ENCODE peak calls at places on chromosomes 2 and 18, in four cellular contexts. One of them, this sample, is unnamed.

GRCh38 chr2:115650827-115651226 is 1208.4 kb downstream of the DPP10 start:
- DNase-seq in tibial nerve: no peak
- DNase-seq in stomach: no peak
- DNase-seq in sigmoid colon: no peak
- DNase-seq in this sample: no peak

GRCh38 chr2:241686322-241686648 is 330 bp downstream of the DTYMK start:
- DNase-seq in tibial nerve: no peak
- DNase-seq in stomach: no peak
- DNase-seq in sigmoid colon: no peak
- DNase-seq in this sample: no peak

GRCh38 chr18:58303363-58303762 is 259.3 kb downstream of the NEDD4L start:
- DNase-seq in tibial nerve: no peak
- DNase-seq in stomach: no peak
- DNase-seq in sigmoid colon: no peak
- DNase-seq in this sample: no peak

GRCh38 chr18:12442946-12443345 is 35.2 kb downstream of the PRELID3A start:
- DNase-seq in tibial nerve: no peak
- DNase-seq in stomach: no peak
- DNase-seq in sigmoid colon: no peak
- DNase-seq in this sample: no peak

GRCh38 chr18:23619388-23619873 is 33.1 kb upstream of the NPC1 start:
- DNase-seq in tibial nerve: no peak
- DNase-seq in stomach: peak; percentile 31
- DNase-seq in sigmoid colon: no peak
- DNase-seq in this sample: no peak

GRCh38 chr2:173496746-173497145 is 142.1 kb downstream of the CDCA7 start:
- DNase-seq in tibial nerve: no peak
- DNase-seq in stomach: no peak
- DNase-seq in sigmoid colon: no peak
- DNase-seq in this sample: no peak

GRCh38 chr2:20429528-20429927 is 17.3 kb upstream of the RHOB start:
- DNase-seq in tibial nerve: peak; percentile 15
- DNase-seq in stomach: peak; percentile 27
- DNase-seq in sigmoid colon: no peak
- DNase-seq in this sample: no peak

GRCh38 chr2:17791121-17791902 is 24.9 kb upstream of the MSGN1 start:
- DNase-seq in tibial nerve: no peak
- DNase-seq in stomach: no peak
- DNase-seq in sigmoid colon: no peak
- DNase-seq in this sample: no peak

GRCh38 chr2:171225302-171225980 is 64.7 kb upstream of the TLK1 start:
- DNase-seq in tibial nerve: no peak
- DNase-seq in stomach: no peak
- DNase-seq in sigmoid colon: no peak
- DNase-seq in this sample: no peak

GRCh38 chr2:26409785-26410184 is 8.1 kb downstream of the DRC1 start:
- DNase-seq in tibial nerve: no peak
- DNase-seq in stomach: no peak
- DNase-seq in sigmoid colon: no peak
- DNase-seq in this sample: no peak

GRCh38 chr2:199988176-199988575 is 32.8 kb downstream of the MAIP1 start:
- DNase-seq in tibial nerve: no peak
- DNase-seq in stomach: no peak
- DNase-seq in sigmoid colon: no peak
- DNase-seq in this sample: no peak

GRCh38 chr2:215367647-215368492 is 56.0 kb downstream of the ATIC start:
- DNase-seq in tibial nerve: no peak
- DNase-seq in stomach: no peak
- DNase-seq in sigmoid colon: no peak
- DNase-seq in this sample: no peak

GRCh38 chr18:43061318-43061717 is 54.2 kb downstream of the RIT2 start:
- DNase-seq in tibial nerve: no peak
- DNase-seq in stomach: no peak
- DNase-seq in sigmoid colon: no peak
- DNase-seq in this sample: no peak

GRCh38 chr2:205590759-205591158 is 91.5 kb upstream of the NRP2 start:
- DNase-seq in tibial nerve: no peak
- DNase-seq in stomach: no peak
- DNase-seq in sigmoid colon: no peak
- DNase-seq in this sample: no peak

GRCh38 chr2:206856474-206856873 is 82.8 kb upstream of the CPO start:
- DNase-seq in tibial nerve: no peak
- DNase-seq in stomach: no peak
- DNase-seq in sigmoid colon: no peak
- DNase-seq in this sample: no peak

GRCh38 chr18:69233465-69234054 is 167.1 kb upstream of the DOK6 start:
- DNase-seq in tibial nerve: no peak
- DNase-seq in stomach: no peak
- DNase-seq in sigmoid colon: no peak
- DNase-seq in this sample: no peak

GRCh38 chr2:54845514-54845913 is 122.1 kb downstream of the EML6 start:
- DNase-seq in tibial nerve: no peak
- DNase-seq in stomach: no peak
- DNase-seq in sigmoid colon: no peak
- DNase-seq in this sample: peak; percentile 5

GRCh38 chr2:239758325-239758877 is 266.7 kb downstream of the NDUFA10 start:
- DNase-seq in tibial nerve: no peak
- DNase-seq in stomach: no peak
- DNase-seq in sigmoid colon: no peak
- DNase-seq in this sample: no peak

GRCh38 chr2:66541646-66542045 is 106.7 kb downstream of the MEIS1 start:
- DNase-seq in tibial nerve: no peak
- DNase-seq in stomach: no peak
- DNase-seq in sigmoid colon: no peak
- DNase-seq in this sample: no peak

GRCh38 chr18:79855147-79855910 is 57.6 kb downstream of the KCNG2 start:
- DNase-seq in tibial nerve: no peak
- DNase-seq in stomach: no peak
- DNase-seq in sigmoid colon: no peak
- DNase-seq in this sample: peak; percentile 52

GRCh38 chr2:44902178-44902577 is 39.3 kb upstream of the SIX3 start:
- DNase-seq in tibial nerve: no peak
- DNase-seq in stomach: no peak
- DNase-seq in sigmoid colon: no peak
- DNase-seq in this sample: no peak

GRCh38 chr2:72043985-72044384 is 103.7 kb downstream of the CYP26B1 start:
- DNase-seq in tibial nerve: no peak
- DNase-seq in stomach: no peak
- DNase-seq in sigmoid colon: no peak
- DNase-seq in this sample: no peak

GRCh38 chr2:236608710-236609109 is 39.1 kb downstream of the ACKR3 start:
- DNase-seq in tibial nerve: no peak
- DNase-seq in stomach: no peak
- DNase-seq in sigmoid colon: no peak
- DNase-seq in this sample: no peak

GRCh38 chr2:2536416-2537056 is 205.5 kb upstream of the MYT1L start:
- DNase-seq in tibial nerve: no peak
- DNase-seq in stomach: no peak
- DNase-seq in sigmoid colon: no peak
- DNase-seq in this sample: no peak
- TF ChIP-seq EP300 in tibial nerve: no peak
- TF ChIP-seq EP300 in stomach: no peak
- TF ChIP-seq EP300 in sigmoid colon: no peak
- TF ChIP-seq EP300 in this sample: no peak

DNA sequence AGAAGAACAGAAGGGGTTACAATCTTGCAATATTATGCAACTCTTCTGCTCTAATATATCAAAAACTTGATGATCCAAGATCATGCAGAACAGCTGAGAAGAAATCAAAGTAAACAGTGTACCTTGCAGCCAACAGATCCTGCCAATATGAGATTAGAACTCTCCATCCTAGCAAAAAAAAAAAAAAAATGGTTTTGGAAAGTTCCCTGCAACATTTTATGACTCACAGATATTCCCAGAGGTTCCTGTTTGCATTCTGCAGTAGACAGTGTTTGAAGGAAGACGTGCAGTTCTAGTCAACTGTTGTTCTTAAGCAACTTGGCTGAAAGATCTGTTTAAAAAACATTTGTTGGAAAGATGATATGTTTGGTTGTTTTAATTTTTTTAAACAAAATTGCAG is 103.6 kb upstream of the WDR75 start:
- DNase-seq in tibial nerve: no peak
- DNase-seq in stomach: no peak
- DNase-seq in sigmoid colon: no peak
- DNase-seq in this sample: no peak
- TF ChIP-seq EP300 in tibial nerve: no peak
- TF ChIP-seq EP300 in stomach: no peak
- TF ChIP-seq EP300 in sigmoid colon: peak; percentile 78
- TF ChIP-seq EP300 in this sample: no peak

GRCh38 chr2:120336749-120337148 is 9.2 kb upstream of the INHBB start:
- DNase-seq in tibial nerve: no peak
- DNase-seq in stomach: no peak
- DNase-seq in sigmoid colon: no peak
- DNase-seq in this sample: no peak

GRCh38 chr2:120342451-120342850 is 3.5 kb upstream of the INHBB start:
- DNase-seq in tibial nerve: no peak
- DNase-seq in stomach: no peak
- DNase-seq in sigmoid colon: no peak
- DNase-seq in this sample: no peak

GRCh38 chr2:120341977-120342376 is 4.0 kb upstream of the INHBB start:
- DNase-seq in tibial nerve: no peak
- DNase-seq in stomach: no peak
- DNase-seq in sigmoid colon: no peak
- DNase-seq in this sample: no peak

GRCh38 chr2:120334068-120334467 is 11.9 kb upstream of the INHBB start:
- DNase-seq in tibial nerve: no peak
- DNase-seq in stomach: no peak
- DNase-seq in sigmoid colon: no peak
- DNase-seq in this sample: no peak

DNA sequence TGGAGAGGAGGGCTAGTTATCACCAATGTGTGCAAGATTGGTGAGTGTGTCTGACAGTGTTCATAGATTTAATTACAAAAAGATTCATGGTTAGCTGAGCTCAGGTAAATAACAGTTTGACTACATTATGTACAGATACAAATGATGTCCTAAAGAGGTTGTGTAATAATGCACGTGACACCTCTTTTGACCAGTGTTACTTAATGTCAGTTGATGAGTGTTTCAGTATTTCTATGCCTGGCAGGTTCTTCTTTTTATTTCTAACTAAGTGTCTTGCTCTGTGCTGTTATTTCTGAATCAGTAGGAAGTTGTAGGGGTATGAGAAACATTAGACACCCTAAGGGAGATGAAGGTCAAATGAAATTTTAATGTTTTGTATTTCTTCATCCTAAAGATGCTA is 7.9 kb upstream of the INHBB start:
- DNase-seq in tibial nerve: no peak
- DNase-seq in stomach: no peak
- DNase-seq in sigmoid colon: no peak
- DNase-seq in this sample: no peak
- TF ChIP-seq EP300 in tibial nerve: no peak
- TF ChIP-seq EP300 in stomach: no peak
- TF ChIP-seq EP300 in sigmoid colon: no peak
- TF ChIP-seq EP300 in this sample: no peak

GRCh38 chr2:73983322-73984202 is 1.1 kb upstream of the TET3 start:
- DNase-seq in tibial nerve: no peak
- DNase-seq in stomach: peak; percentile 97
- DNase-seq in sigmoid colon: no peak
- DNase-seq in this sample: no peak
- TF ChIP-seq EP300 in tibial nerve: no peak
- TF ChIP-seq EP300 in stomach: no peak
- TF ChIP-seq EP300 in sigmoid colon: no peak
- TF ChIP-seq EP300 in this sample: no peak

This sample was measured in GM12878.